ENCODE peak calls at places on chromosomes 12 and 14, in four cellular contexts. B is uterus, S is brain microvascular endothelial cell, E is psoas muscle. G is an unnamed sample. For H3K36me3, the result is how much of the 10 kb centered on the place peaks cover.

GRCh38 chr14:27725482-27725881 is 1041.1 kb upstream of the FOXG1 start:
- DNase-seq in E (no peak), S (no peak), B (no peak), G (no peak)

GRCh38 chr14:66234411-66234810 is 251.8 kb upstream of the CCDC196 start:
- DNase-seq in E (no peak), S (no peak), B (no peak), G (no peak)

GRCh38 chr14:103298620-103299019 is 35.4 kb upstream of the EIF5 start:
- DNase-seq in B (no peak), E (no peak), S (no peak), G (no peak)

GRCh38 chr12:109731231-109731731 is 17.7 kb downstream of the FAM222A start:
- DNase-seq in B (peak), E (peak), S (no peak), G (no peak)

GRCh38 chr12:51898937-51899336 is 8.4 kb upstream of the ACVRL1 start:
- DNase-seq in E (no peak), B (no peak), S (no peak), G (no peak)

GRCh38 chr12:95605087-95605486 is 53.8 kb upstream of the USP44 start:
- DNase-seq in S (peak), E (no peak), B (no peak), G (no peak)

GRCh38 chr12:88703790-88704189 is 123.5 kb upstream of the KITLG start:
- DNase-seq in S (peak), B (no peak), E (no peak), G (no peak)

GRCh38 chr14:103847439-103847953 is at the start of gene PPP1R13B:
- DNase-seq in S (peak), B (peak), E (peak), G (peak)

GRCh38 chr12:85821216-85821615 is 15.0 kb downstream of the RASSF9 start:
- DNase-seq in S (no peak), B (no peak), E (no peak), G (no peak)

GRCh38 chr14:50862171-50862570 is 9.7 kb upstream of the ABHD12B start:
- DNase-seq in E (no peak), B (no peak), S (no peak), G (no peak)

GRCh38 chr12:114164354-114164753 is 198.2 kb upstream of the RBM19 start:
- DNase-seq in S (no peak), B (no peak), E (no peak), G (no peak)

GRCh38 chr12:31000751-31001150 is 72.9 kb upstream of the DDX11 start:
- DNase-seq in S (no peak), E (peak), B (no peak), G (no peak)

GRCh38 chr14:96764012-96764411 is 33.2 kb upstream of the VRK1 start:
- DNase-seq in E (no peak), S (no peak), B (no peak), G (no peak)

GRCh38 chr12:106736051-106736957 is 38.2 kb upstream of the RIC8B start:
- DNase-seq in B (no peak), S (no peak), E (no peak), G (no peak)

GRCh38 chr12:26884765-26885576 is 52.0 kb upstream of the ITPR2 start:
- DNase-seq in S (peak), E (peak), B (peak), G (peak)

GRCh38 chr12:1517007-1517406 is 77.4 kb downstream of the FBXL14 start:
- DNase-seq in B (no peak), S (peak), E (no peak), G (no peak)

GRCh38 chr12:27864521-27864920 is 84.5 kb upstream of the MANSC4 start:
- DNase-seq in E (no peak), B (no peak), S (no peak), G (no peak)

GRCh38 chr12:47813491-47814196 is 6.1 kb downstream of the HDAC7 start:
- DNase-seq in E (no peak), B (no peak), S (no peak), G (no peak)

GRCh38 chr14:58026219-58026618 is 125.8 kb downstream of the ARMH4 start:
- DNase-seq in E (no peak), B (no peak), S (no peak), G (no peak)

GRCh38 chr12:27843714-27844245 is 63.7 kb upstream of the MANSC4 start:
- DNase-seq in E (no peak), S (peak), B (no peak), G (no peak)

GRCh38 chr14:75450381-75451276 is 22.8 kb downstream of the JDP2 start:
- DNase-seq in S (no peak), B (peak), E (peak), G (no peak)

GRCh38 chr12:132544173-132544468 is 54.2 kb downstream of the FBRSL1 start:
- DNase-seq in E (no peak), B (no peak), S (no peak), G (no peak)

GRCh38 chr12:52193991-52194390 is 2.2 kb upstream of the KRT80 start:
- DNase-seq in E (no peak), S (no peak), B (no peak), G (no peak)

GRCh38 chr12:43884683-43885410 is 49.0 kb downstream of the TMEM117 start:
- DNase-seq in B (no peak), E (no peak), S (no peak), G (no peak)

GRCh38 chr12:48015129-48015528 is 10.9 kb upstream of the COL2A1 start:
- DNase-seq in B (no peak), S (no peak), E (no peak), G (no peak)

GRCh38 chr14:49975799-49976198 is 82.9 kb downstream of the ARF6 start:
- DNase-seq in E (no peak), S (no peak), B (no peak), G (no peak)

GRCh38 chr12:122947352-122947792 is 18.9 kb downstream of the ABCB9 start:
- DNase-seq in E (peak), S (no peak), B (peak), G (no peak)

DNA sequence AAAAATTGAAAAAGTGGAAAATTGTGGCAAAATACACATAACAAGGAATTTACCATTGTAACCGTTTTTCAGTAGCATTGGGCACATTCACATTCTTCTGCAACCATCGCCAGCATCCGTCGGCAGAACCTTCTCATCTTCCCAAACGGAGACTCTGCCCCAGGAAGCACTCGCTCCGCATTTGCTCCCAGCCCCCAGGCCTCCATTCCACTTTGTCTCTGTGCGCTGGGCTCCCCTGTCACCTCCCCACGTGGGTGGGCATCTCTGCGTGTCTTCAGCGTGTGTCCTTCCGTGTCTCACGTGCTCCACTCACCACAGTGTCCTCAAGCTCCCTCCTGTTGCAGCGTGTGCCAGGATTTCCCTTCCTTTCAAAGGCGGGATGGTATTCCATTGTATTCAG is 9.9 kb downstream of the GPR132 start:
- DNase-seq in B (no peak), E (no peak), S (no peak), G (no peak)
- H3K36me3 ChIP-seq in B (under half), E (under half), S (under half), G (half or more)

GRCh38 chr14:35688427-35688826 is 120.7 kb downstream of the RALGAPA1 start:
- DNase-seq in B (no peak), S (no peak), E (no peak), G (no peak)

GRCh38 chr14:35682802-35683201 is 126.3 kb downstream of the RALGAPA1 start:
- DNase-seq in B (no peak), E (no peak), S (no peak), G (no peak)

GRCh38 chr14:35689000-35689460 is 120.1 kb downstream of the RALGAPA1 start:
- DNase-seq in S (no peak), B (no peak), E (no peak), G (no peak)

GRCh38 chr14:35687335-35687939 is 121.7 kb downstream of the RALGAPA1 start:
- DNase-seq in B (no peak), S (peak), E (no peak), G (no peak)
- TF ChIP-seq CTCF in B (peak), S (peak), E (peak), G (peak)

GRCh38 chr12:57300961-57301584 is 50.1 kb upstream of the STAC3 start:
- DNase-seq in E (no peak), S (no peak), B (no peak), G (no peak)
- H3K36me3 ChIP-seq in E (half or more), S (under half), B (under half), G (under half)

GRCh38 chr14:23345987-23346692 is 6.5 kb downstream of the SLC22A17 start:
- DNase-seq in B (no peak), S (no peak), E (no peak), G (no peak)
- TF ChIP-seq CTCF in B (no peak), S (no peak), E (no peak), G (no peak)

GRCh38 chr14:55381561-55381960 is 30.1 kb downstream of the ATG14 start:
- DNase-seq in B (no peak), E (no peak), S (no peak), G (no peak)

GRCh38 chr14:55382483-55382882 is 29.1 kb downstream of the ATG14 start:
- DNase-seq in S (peak), B (no peak), E (no peak), G (no peak)

GRCh38 chr14:55384536-55384935 is 27.1 kb downstream of the ATG14 start:
- DNase-seq in E (no peak), S (no peak), B (no peak), G (no peak)

GRCh38 chr14:55383039-55383438 is 28.6 kb downstream of the ATG14 start:
- DNase-seq in S (peak), B (no peak), E (no peak), G (no peak)

DNA sequence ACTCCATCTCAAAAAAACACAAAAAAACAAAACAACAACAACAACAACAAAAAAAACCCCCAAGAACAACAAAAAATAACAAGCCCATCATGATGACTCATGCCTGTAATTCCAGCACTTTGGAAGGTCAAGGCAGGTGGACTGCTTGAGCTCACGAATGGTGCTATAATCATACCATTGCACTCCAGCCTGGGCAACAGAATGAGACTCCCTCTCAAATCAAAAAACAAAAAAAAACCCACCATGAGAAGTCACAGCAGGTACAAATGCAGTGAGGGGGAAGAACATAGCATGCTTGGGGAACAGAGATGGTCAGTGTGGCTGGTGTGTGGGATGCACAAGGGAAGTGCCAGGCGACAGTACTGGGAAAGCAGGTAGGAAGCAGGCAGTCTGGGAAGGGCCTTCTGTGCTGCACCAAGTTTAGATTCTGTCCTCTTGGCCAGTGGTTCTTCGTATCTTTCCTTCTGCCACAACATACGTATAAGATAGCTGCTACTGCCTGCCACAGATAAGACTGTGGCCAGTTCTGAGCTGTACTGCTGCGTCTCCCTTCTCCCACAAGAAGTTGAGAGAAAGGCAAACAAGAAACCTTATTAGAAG is 28.0 kb downstream of the ATG14 start:
- DNase-seq in E (no peak), B (no peak), S (no peak), G (no peak)
- H3K36me3 ChIP-seq in E (half or more), B (under half), S (under half), G (under half)

DNA sequence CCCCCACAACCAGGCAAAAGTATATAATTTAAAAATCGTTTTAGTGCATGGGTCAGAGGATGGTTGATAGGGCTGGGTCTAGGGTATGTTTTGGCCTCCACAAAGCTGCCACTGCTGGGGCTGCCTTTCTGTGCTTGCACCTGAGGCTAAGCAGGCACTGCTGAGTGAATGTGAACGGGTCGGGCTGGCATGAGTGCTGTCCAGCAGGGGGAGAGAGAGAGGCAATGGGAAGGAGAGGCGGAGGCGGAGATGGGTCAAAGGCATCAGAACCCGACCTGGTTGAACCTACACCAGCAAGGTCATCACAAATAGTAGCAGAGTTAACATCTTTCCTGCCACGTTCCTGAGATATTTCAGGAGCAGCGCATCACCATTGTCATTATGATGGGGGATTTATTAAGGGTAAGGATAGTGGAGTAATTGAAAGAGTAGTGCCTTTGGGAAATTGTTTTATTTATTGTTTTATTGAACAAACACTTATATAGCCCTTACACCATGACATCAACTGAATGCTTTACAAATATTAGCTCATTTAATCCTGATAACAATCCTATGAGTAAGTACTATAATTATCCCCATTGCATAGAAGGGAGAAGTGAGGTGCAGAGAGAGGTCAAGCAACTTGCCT is 5.8 kb upstream of the NRXN3 start:
- DNase-seq in E (no peak), S (no peak), B (no peak), G (no peak)
- TF ChIP-seq CTCF in E (no peak), S (peak), B (no peak), G (peak)

GRCh38 chr12:124408822-124409517 is 114.1 kb downstream of the RFLNA start:
- DNase-seq in B (no peak), S (no peak), E (no peak), G (no peak)
- H3K36me3 ChIP-seq in B (under half), S (under half), E (under half), G (under half)

DNA sequence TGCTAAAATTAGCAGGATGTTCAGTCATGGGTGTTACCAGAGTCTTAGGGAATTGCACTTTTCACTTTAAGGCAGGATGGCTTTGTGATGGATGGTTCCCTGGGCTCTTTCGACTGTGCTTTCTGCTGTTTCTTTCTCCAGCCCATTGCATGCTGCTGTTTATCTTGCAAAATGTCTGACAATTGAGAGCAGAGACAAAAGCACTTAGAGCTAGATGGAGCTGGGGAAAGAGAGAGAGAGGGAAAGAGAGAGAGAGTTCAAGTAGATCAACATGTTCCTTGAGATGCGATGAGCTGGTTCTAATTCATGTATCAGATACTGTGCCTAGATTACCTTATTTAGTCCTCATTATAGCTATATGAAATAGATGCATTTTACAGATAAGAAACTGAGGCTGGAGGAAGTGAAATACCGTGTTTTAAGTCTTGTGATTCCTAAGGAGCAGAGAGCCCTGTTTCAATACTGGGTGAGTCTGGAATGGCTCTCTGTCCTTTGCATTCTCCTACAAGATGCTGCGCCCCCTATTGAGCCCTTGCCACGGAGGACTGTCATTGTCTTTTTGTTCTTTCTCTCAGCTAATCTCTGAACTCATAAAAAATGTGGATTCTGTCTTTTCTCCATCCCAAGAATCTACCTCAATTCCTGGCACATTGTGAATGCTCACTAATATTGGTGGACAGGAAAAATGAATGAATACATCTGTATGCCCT is 227.9 kb downstream of the ALG10B start:
- DNase-seq in B (no peak), S (no peak), E (no peak), G (no peak)
- TF ChIP-seq CTCF in B (no peak), S (no peak), E (no peak), G (peak)

DNA sequence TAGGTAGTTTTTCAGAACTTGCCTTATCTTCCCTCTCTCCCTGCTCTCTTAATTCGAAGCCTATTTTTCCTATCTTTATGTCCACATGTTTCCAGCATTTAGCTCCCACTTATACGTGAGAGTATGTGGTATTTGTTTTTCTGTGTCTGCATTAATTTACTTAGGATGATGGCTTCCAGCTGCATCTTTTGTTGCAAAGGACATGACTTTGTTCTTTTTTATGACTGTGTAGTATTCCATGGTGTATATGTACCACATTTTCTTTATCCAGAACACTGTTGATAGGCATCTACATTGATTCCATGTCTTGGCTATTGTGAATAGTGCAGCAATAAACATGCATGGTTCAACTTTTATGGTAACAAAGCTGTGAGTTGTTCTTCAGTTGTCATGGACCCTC is 7.8 kb upstream of the CLEC2D start:
- DNase-seq in E (no peak), B (no peak), S (no peak), G (no peak)
- H3K36me3 ChIP-seq in E (half or more), B (under half), S (under half), G (under half)

DNA sequence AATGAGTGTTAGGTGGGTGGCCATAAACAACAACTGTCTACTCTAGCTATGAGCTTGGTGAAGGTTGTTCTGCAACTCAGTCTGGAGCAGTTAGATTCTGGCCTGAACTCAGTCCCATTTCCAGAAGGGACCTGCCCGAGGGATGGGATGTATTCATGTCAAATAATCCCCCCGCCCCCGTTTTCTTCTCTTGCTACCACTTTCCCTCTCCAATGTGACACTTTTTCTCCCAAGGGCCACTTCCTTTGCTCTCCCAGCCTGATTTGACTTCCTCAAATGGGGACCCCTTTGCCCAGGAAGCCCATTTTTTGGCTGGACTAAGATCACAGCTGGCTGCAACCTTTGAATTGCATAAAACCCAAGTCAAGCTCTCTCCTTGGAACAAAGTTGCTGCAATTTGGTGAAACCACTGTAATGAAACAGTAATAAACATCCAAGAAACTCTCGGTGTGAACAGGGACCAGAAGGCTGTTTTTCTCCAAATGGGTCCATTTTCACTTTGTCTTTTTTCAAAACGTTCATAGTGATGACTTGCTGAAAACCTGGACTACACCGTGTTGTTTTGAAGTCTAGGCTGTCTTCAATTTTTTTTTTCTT is 137.2 kb upstream of the GSC start:
- DNase-seq in S (no peak), E (no peak), B (no peak), G (no peak)
- TF ChIP-seq CTCF in S (no peak), E (no peak), B (no peak), G (no peak)

G was measured in GM06990.